ENCODE peak calls at places on chromosomes 16 and 17, in ten cellular contexts. One of them, this sample, is unnamed.

GRCh38 chr17:17942846-17943245 is 29.4 kb downstream of the TOM1L2 start:
- DNase-seq in prostate gland: no peak
- DNase-seq in tibial nerve: no peak
- DNase-seq in heart left ventricle: no peak
- DNase-seq in body of pancreas: no peak
- DNase-seq in Peyer's patch: no peak
- DNase-seq in IMR-90: peak; percentile 62
- DNase-seq in ovary: no peak
- DNase-seq in uterus: no peak
- DNase-seq in breast epithelium: no peak
- DNase-seq in this sample: no peak

GRCh38 chr16:56371383-56371937 is 53.9 kb downstream of the AMFR start:
- DNase-seq in prostate gland: no peak
- DNase-seq in tibial nerve: no peak
- DNase-seq in heart left ventricle: no peak
- DNase-seq in body of pancreas: no peak
- DNase-seq in Peyer's patch: no peak
- DNase-seq in IMR-90: no peak
- DNase-seq in ovary: no peak
- DNase-seq in uterus: no peak
- DNase-seq in breast epithelium: no peak
- DNase-seq in this sample: no peak

GRCh38 chr17:5050281-5050680 is 15.1 kb upstream of the SLC52A1 start:
- DNase-seq in prostate gland: no peak
- DNase-seq in tibial nerve: no peak
- DNase-seq in heart left ventricle: no peak
- DNase-seq in body of pancreas: no peak
- DNase-seq in Peyer's patch: no peak
- DNase-seq in IMR-90: peak; percentile 20
- DNase-seq in ovary: no peak
- DNase-seq in uterus: peak; percentile 61
- DNase-seq in breast epithelium: no peak
- DNase-seq in this sample: no peak

GRCh38 chr17:32852811-32853210 is 24.1 kb downstream of the MYO1D start:
- DNase-seq in prostate gland: no peak
- DNase-seq in tibial nerve: no peak
- DNase-seq in heart left ventricle: no peak
- DNase-seq in body of pancreas: no peak
- DNase-seq in Peyer's patch: no peak
- DNase-seq in IMR-90: no peak
- DNase-seq in ovary: no peak
- DNase-seq in uterus: no peak
- DNase-seq in breast epithelium: no peak
- DNase-seq in this sample: no peak

GRCh38 chr16:2152695-2153506 is 2.7 kb upstream of the TRAF7 start:
- DNase-seq in prostate gland: no peak
- DNase-seq in tibial nerve: no peak
- DNase-seq in heart left ventricle: peak; percentile 48
- DNase-seq in body of pancreas: peak; percentile 82
- DNase-seq in Peyer's patch: no peak
- DNase-seq in IMR-90: no peak
- DNase-seq in ovary: peak; percentile 50
- DNase-seq in uterus: no peak
- DNase-seq in breast epithelium: no peak
- DNase-seq in this sample: peak; percentile 90

GRCh38 chr16:716250-716607 is 1.3 kb downstream of the METRN start:
- DNase-seq in prostate gland: no peak
- DNase-seq in tibial nerve: no peak
- DNase-seq in heart left ventricle: no peak
- DNase-seq in body of pancreas: peak; percentile 79
- DNase-seq in Peyer's patch: no peak
- DNase-seq in IMR-90: no peak
- DNase-seq in ovary: no peak
- DNase-seq in uterus: no peak
- DNase-seq in breast epithelium: no peak
- DNase-seq in this sample: peak; percentile 94

GRCh38 chr17:72587773-72588511 is 467.1 kb downstream of the SOX9 start:
- DNase-seq in prostate gland: no peak
- DNase-seq in tibial nerve: no peak
- DNase-seq in heart left ventricle: no peak
- DNase-seq in body of pancreas: no peak
- DNase-seq in Peyer's patch: no peak
- DNase-seq in IMR-90: peak; percentile 64
- DNase-seq in ovary: no peak
- DNase-seq in uterus: no peak
- DNase-seq in breast epithelium: no peak
- DNase-seq in this sample: no peak

GRCh38 chr16:26614102-26614864 is 452.4 kb upstream of the C16orf82 start:
- DNase-seq in prostate gland: no peak
- DNase-seq in tibial nerve: no peak
- DNase-seq in heart left ventricle: no peak
- DNase-seq in body of pancreas: no peak
- DNase-seq in Peyer's patch: no peak
- DNase-seq in IMR-90: no peak
- DNase-seq in ovary: no peak
- DNase-seq in uterus: no peak
- DNase-seq in breast epithelium: no peak
- DNase-seq in this sample: no peak

GRCh38 chr17:33072421-33073175 is 81.0 kb downstream of the SPACA3 start:
- DNase-seq in prostate gland: no peak
- DNase-seq in tibial nerve: no peak
- DNase-seq in heart left ventricle: no peak
- DNase-seq in body of pancreas: no peak
- DNase-seq in Peyer's patch: no peak
- DNase-seq in IMR-90: no peak
- DNase-seq in ovary: no peak
- DNase-seq in uterus: no peak
- DNase-seq in breast epithelium: no peak
- DNase-seq in this sample: no peak

GRCh38 chr16:46638947-46639925 is 18.1 kb upstream of the SHCBP1 start:
- DNase-seq in prostate gland: no peak
- DNase-seq in tibial nerve: no peak
- DNase-seq in heart left ventricle: no peak
- DNase-seq in body of pancreas: no peak
- DNase-seq in Peyer's patch: no peak
- DNase-seq in IMR-90: peak; percentile 73
- DNase-seq in ovary: no peak
- DNase-seq in uterus: no peak
- DNase-seq in breast epithelium: no peak
- DNase-seq in this sample: no peak

GRCh38 chr17:82305727-82306300 is 11.6 kb downstream of the CD7 start:
- DNase-seq in prostate gland: no peak
- DNase-seq in tibial nerve: no peak
- DNase-seq in heart left ventricle: no peak
- DNase-seq in body of pancreas: no peak
- DNase-seq in Peyer's patch: no peak
- DNase-seq in IMR-90: no peak
- DNase-seq in ovary: no peak
- DNase-seq in uterus: no peak
- DNase-seq in breast epithelium: no peak
- DNase-seq in this sample: no peak

GRCh38 chr17:15377608-15378007 is 36.2 kb upstream of the TEKT3 start:
- DNase-seq in prostate gland: no peak
- DNase-seq in tibial nerve: no peak
- DNase-seq in heart left ventricle: no peak
- DNase-seq in body of pancreas: peak; percentile 23
- DNase-seq in Peyer's patch: no peak
- DNase-seq in IMR-90: peak; percentile 54
- DNase-seq in ovary: no peak
- DNase-seq in uterus: no peak
- DNase-seq in breast epithelium: no peak
- DNase-seq in this sample: no peak

GRCh38 chr17:3400008-3400407 is 1.8 kb upstream of the OR1E1 start:
- DNase-seq in prostate gland: no peak
- DNase-seq in tibial nerve: no peak
- DNase-seq in heart left ventricle: no peak
- DNase-seq in body of pancreas: peak; percentile 9
- DNase-seq in Peyer's patch: no peak
- DNase-seq in IMR-90: no peak
- DNase-seq in ovary: no peak
- DNase-seq in uterus: no peak
- DNase-seq in breast epithelium: no peak
- DNase-seq in this sample: no peak

GRCh38 chr16:65621640-65622039 is 499.8 kb upstream of the CDH11 start:
- DNase-seq in prostate gland: no peak
- DNase-seq in tibial nerve: no peak
- DNase-seq in heart left ventricle: peak; percentile 29
- DNase-seq in body of pancreas: no peak
- DNase-seq in Peyer's patch: no peak
- DNase-seq in IMR-90: no peak
- DNase-seq in ovary: no peak
- DNase-seq in uterus: no peak
- DNase-seq in breast epithelium: no peak
- DNase-seq in this sample: no peak
- H3K4me3 ChIP-seq in prostate gland: no peak overlapping the region
- H3K4me3 ChIP-seq in tibial nerve: no peak overlapping the region
- H3K4me3 ChIP-seq in heart left ventricle: no peak overlapping the region
- H3K4me3 ChIP-seq in body of pancreas: no peak overlapping the region
- H3K4me3 ChIP-seq in Peyer's patch: no peak overlapping the region
- H3K4me3 ChIP-seq in IMR-90: no peak overlapping the region
- H3K4me3 ChIP-seq in ovary: no peak overlapping the region
- H3K4me3 ChIP-seq in uterus: no peak overlapping the region
- H3K4me3 ChIP-seq in breast epithelium: no peak overlapping the region
- H3K4me3 ChIP-seq in this sample: no peak overlapping the region

DNA sequence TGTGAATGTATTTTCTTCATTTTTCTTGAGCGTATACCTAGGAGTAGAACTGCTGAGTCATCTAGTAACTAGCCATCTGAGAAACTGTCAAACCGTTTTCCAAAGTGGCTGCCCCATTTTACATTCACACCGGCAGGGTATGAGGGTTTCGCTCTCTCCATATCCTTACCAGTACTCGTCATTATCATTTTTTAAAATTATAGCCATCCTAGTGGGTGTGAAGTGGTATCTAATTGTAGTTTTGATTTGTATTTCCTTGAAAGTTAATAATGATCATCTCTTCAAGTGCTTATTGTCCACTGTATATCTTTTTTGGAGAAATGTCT is 6.0 kb downstream of the RNF157 start:
- DNase-seq in prostate gland: no peak
- DNase-seq in tibial nerve: no peak
- DNase-seq in heart left ventricle: no peak
- DNase-seq in body of pancreas: no peak
- DNase-seq in Peyer's patch: no peak
- DNase-seq in IMR-90: no peak
- DNase-seq in ovary: no peak
- DNase-seq in uterus: no peak
- DNase-seq in breast epithelium: no peak
- DNase-seq in this sample: no peak
- TF ChIP-seq POLR2A in prostate gland: no peak
- TF ChIP-seq POLR2A in tibial nerve: no peak
- TF ChIP-seq POLR2A in heart left ventricle: no peak
- TF ChIP-seq POLR2A in body of pancreas: no peak
- TF ChIP-seq POLR2A in Peyer's patch: no peak
- TF ChIP-seq POLR2A in IMR-90: no peak
- TF ChIP-seq POLR2A in ovary: no peak
- TF ChIP-seq POLR2A in uterus: no peak
- TF ChIP-seq POLR2A in breast epithelium: no peak
- TF ChIP-seq POLR2A in this sample: no peak

GRCh38 chr16:4811242-4811641 is 8.8 kb upstream of the ROGDI start:
- DNase-seq in prostate gland: no peak
- DNase-seq in tibial nerve: no peak
- DNase-seq in heart left ventricle: no peak
- DNase-seq in body of pancreas: no peak
- DNase-seq in Peyer's patch: no peak
- DNase-seq in IMR-90: no peak
- DNase-seq in ovary: no peak
- DNase-seq in uterus: no peak
- DNase-seq in breast epithelium: no peak
- DNase-seq in this sample: no peak

GRCh38 chr16:4814046-4814445 is 11.6 kb upstream of the ROGDI start:
- DNase-seq in prostate gland: no peak
- DNase-seq in tibial nerve: no peak
- DNase-seq in heart left ventricle: peak; percentile 50
- DNase-seq in body of pancreas: no peak
- DNase-seq in Peyer's patch: no peak
- DNase-seq in IMR-90: no peak
- DNase-seq in ovary: no peak
- DNase-seq in uterus: no peak
- DNase-seq in breast epithelium: no peak
- DNase-seq in this sample: no peak

GRCh38 chr16:4813251-4814003 is 11.0 kb upstream of the ROGDI start:
- DNase-seq in prostate gland: no peak
- DNase-seq in tibial nerve: no peak
- DNase-seq in heart left ventricle: no peak
- DNase-seq in body of pancreas: no peak
- DNase-seq in Peyer's patch: no peak
- DNase-seq in IMR-90: no peak
- DNase-seq in ovary: no peak
- DNase-seq in uterus: no peak
- DNase-seq in breast epithelium: no peak
- DNase-seq in this sample: no peak

GRCh38 chr16:4811773-4812172 is 9.3 kb upstream of the ROGDI start:
- DNase-seq in prostate gland: no peak
- DNase-seq in tibial nerve: no peak
- DNase-seq in heart left ventricle: no peak
- DNase-seq in body of pancreas: no peak
- DNase-seq in Peyer's patch: no peak
- DNase-seq in IMR-90: no peak
- DNase-seq in ovary: no peak
- DNase-seq in uterus: no peak
- DNase-seq in breast epithelium: no peak
- DNase-seq in this sample: no peak

GRCh38 chr16:4814542-4815173 is 12.2 kb upstream of the ROGDI start:
- DNase-seq in prostate gland: no peak
- DNase-seq in tibial nerve: no peak
- DNase-seq in heart left ventricle: peak; percentile 67
- DNase-seq in body of pancreas: no peak
- DNase-seq in Peyer's patch: no peak
- DNase-seq in IMR-90: no peak
- DNase-seq in ovary: no peak
- DNase-seq in uterus: no peak
- DNase-seq in breast epithelium: no peak
- DNase-seq in this sample: peak; percentile 67
- H3K36me3 ChIP-seq in prostate gland: peaks cover 6% of the 10 kb centered on the region
- H3K36me3 ChIP-seq in tibial nerve: peaks cover 18% of the 10 kb centered on the region
- H3K36me3 ChIP-seq in heart left ventricle: peaks cover 96% of the 10 kb centered on the region
- H3K36me3 ChIP-seq in body of pancreas: peaks cover 25% of the 10 kb centered on the region
- H3K36me3 ChIP-seq in Peyer's patch: peaks cover 5% of the 10 kb centered on the region
- H3K36me3 ChIP-seq in IMR-90: peaks cover 55% of the 10 kb centered on the region
- H3K36me3 ChIP-seq in ovary: no peaks in the 10 kb centered on the region
- H3K36me3 ChIP-seq in uterus: no peaks in the 10 kb centered on the region
- H3K36me3 ChIP-seq in breast epithelium: peaks cover 14% of the 10 kb centered on the region
- H3K36me3 ChIP-seq in this sample: peaks cover 21% of the 10 kb centered on the region

DNA sequence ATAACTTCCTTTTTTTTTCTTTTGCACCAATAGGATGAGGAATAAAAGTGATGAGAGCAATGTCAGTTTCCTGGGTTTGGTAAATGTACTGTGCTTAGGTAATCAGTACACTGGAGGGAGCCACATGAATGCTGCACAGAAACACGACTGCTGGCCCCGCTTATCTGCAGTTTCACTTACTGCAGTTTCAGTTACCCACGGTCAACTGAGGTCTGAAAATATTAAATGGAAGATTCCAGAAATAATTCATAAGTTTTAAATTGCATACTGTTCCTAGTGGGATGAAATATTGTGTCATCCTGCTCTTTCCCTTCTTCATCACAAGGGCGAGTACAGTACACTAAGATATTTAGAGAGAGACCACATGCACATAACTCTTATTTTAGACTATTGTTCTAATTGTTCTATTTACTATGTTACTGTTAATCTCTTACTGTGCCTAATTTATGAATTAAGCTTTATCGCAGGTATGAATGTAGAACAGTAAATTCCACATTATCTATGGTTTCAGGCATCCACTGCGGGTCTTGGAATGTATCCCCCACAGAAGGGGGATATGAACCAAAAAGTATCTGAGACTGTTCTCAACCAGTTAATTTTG is 6.4 kb upstream of the LGALS3BP start:
- DNase-seq in prostate gland: no peak
- DNase-seq in tibial nerve: no peak
- DNase-seq in heart left ventricle: peak; percentile 61
- DNase-seq in body of pancreas: peak; percentile 76
- DNase-seq in Peyer's patch: no peak
- DNase-seq in IMR-90: peak; percentile 39
- DNase-seq in ovary: peak; percentile 25
- DNase-seq in uterus: no peak
- DNase-seq in breast epithelium: no peak
- DNase-seq in this sample: no peak
- H3K4me3 ChIP-seq in prostate gland: peak overlapping the region; percentile 8
- H3K4me3 ChIP-seq in tibial nerve: no peak overlapping the region
- H3K4me3 ChIP-seq in heart left ventricle: peak overlapping the region; percentile 70
- H3K4me3 ChIP-seq in body of pancreas: no peak overlapping the region
- H3K4me3 ChIP-seq in Peyer's patch: no peak overlapping the region
- H3K4me3 ChIP-seq in IMR-90: no peak overlapping the region
- H3K4me3 ChIP-seq in ovary: peak overlapping the region; percentile 27
- H3K4me3 ChIP-seq in uterus: peak overlapping the region; percentile 20
- H3K4me3 ChIP-seq in breast epithelium: peak overlapping the region; percentile 27
- H3K4me3 ChIP-seq in this sample: peak overlapping the region; percentile 23